ENCODE peak calls at places on chromosomes 2 and 18, in six cellular contexts. A is gastrocnemius medialis, S is keratinocyte, O is BE2C, T is heart right ventricle, X is body of pancreas. D is an unnamed sample. For H3K4me1, the result is how much of the 10 kb centered on the place peaks cover.

GRCh38 chr2:237542001-237542704 is 24.2 kb upstream of the PRLH start:
- DNase-seq in A (no peak), S (no peak), O (no peak), T (no peak), X (no peak), D (no peak)

GRCh38 chr2:113200736-113201490 is 27.1 kb downstream of the PSD4 start:
- DNase-seq in A (no peak), S (no peak), O (no peak), T (no peak), X (no peak), D (no peak)

GRCh38 chr2:158668394-158668793 is 126.7 kb upstream of the DAPL1 start:
- DNase-seq in A (no peak), S (no peak), O (no peak), T (no peak), X (no peak), D (no peak)

GRCh38 chr2:74778381-74779371 is 55.3 kb upstream of the HK2 start:
- DNase-seq in A (no peak), S (no peak), O (peak), T (no peak), X (no peak), D (no peak)

GRCh38 chr2:108330971-108331370 is 42.3 kb downstream of the SULT1C2 start:
- DNase-seq in A (no peak), S (no peak), O (no peak), T (peak), X (no peak), D (no peak)

GRCh38 chr2:204972161-204972560 is 426.9 kb downstream of the PARD3B start:
- DNase-seq in A (no peak), S (no peak), O (no peak), T (no peak), X (no peak), D (no peak)

GRCh38 chr2:163887182-163887581 is 151.4 kb upstream of the FIGN start:
- DNase-seq in A (no peak), S (no peak), O (no peak), T (no peak), X (no peak), D (no peak)

GRCh38 chr2:178273787-178274360 is 79.6 kb downstream of the OSBPL6 start:
- DNase-seq in A (no peak), S (no peak), O (no peak), T (no peak), X (no peak), D (no peak)

GRCh38 chr18:32057624-32058165 is 34.0 kb upstream of the RNF138 start:
- DNase-seq in A (no peak), S (no peak), O (no peak), T (no peak), X (no peak), D (no peak)

GRCh38 chr2:8522682-8523081 is 159.2 kb upstream of the ID2 start:
- DNase-seq in A (no peak), S (no peak), O (no peak), T (no peak), X (no peak), D (no peak)

GRCh38 chr18:67483952-67484351 is 32.6 kb downstream of the DSEL start:
- DNase-seq in A (no peak), S (no peak), O (no peak), T (no peak), X (no peak), D (no peak)

GRCh38 chr18:56021136-56021813 is 433.3 kb upstream of the TCF4 start:
- DNase-seq in A (no peak), S (no peak), O (no peak), T (no peak), X (no peak), D (no peak)

GRCh38 chr2:196413821-196414274 is 225.7 kb upstream of the CCDC150 start:
- DNase-seq in A (no peak), S (no peak), O (no peak), T (peak), X (no peak), D (no peak)

GRCh38 chr2:132373391-132374135 is 43.0 kb upstream of the GPR39 start:
- DNase-seq in A (no peak), S (no peak), O (no peak), T (no peak), X (no peak), D (peak)

GRCh38 chr2:47016172-47016913 is 100.7 kb upstream of the MCFD2 start:
- DNase-seq in A (peak), S (no peak), O (no peak), T (no peak), X (no peak), D (peak)

GRCh38 chr2:237561221-237561620 is 5.2 kb upstream of the PRLH start:
- DNase-seq in A (no peak), S (no peak), O (no peak), T (no peak), X (no peak), D (no peak)

GRCh38 chr2:172586255-172586891 is 30.5 kb downstream of the PDK1 start:
- DNase-seq in A (no peak), S (no peak), O (no peak), T (no peak), X (no peak), D (no peak)

GRCh38 chr2:1799174-1799573 is 54.9 kb upstream of the PXDN start:
- DNase-seq in A (no peak), S (no peak), O (no peak), T (no peak), X (no peak), D (no peak)

GRCh38 chr2:237721828-237722227 is 76.8 kb upstream of the RBM44 start:
- DNase-seq in A (no peak), S (no peak), O (no peak), T (no peak), X (no peak), D (no peak)

GRCh38 chr2:99971326-99971965 is 170.9 kb downstream of the AFF3 start:
- DNase-seq in A (no peak), S (no peak), O (no peak), T (no peak), X (no peak), D (no peak)

GRCh38 chr2:158542577-158542976 is 85.8 kb downstream of the PKP4 start:
- DNase-seq in A (no peak), S (no peak), O (no peak), T (no peak), X (no peak), D (no peak)

GRCh38 chr2:25558262-25558661 is 115.1 kb downstream of the DTNB start:
- DNase-seq in A (no peak), S (no peak), O (no peak), T (no peak), X (no peak), D (no peak)

GRCh38 chr2:236688563-236689392 is 119.2 kb downstream of the ACKR3 start:
- DNase-seq in A (no peak), S (no peak), O (peak), T (peak), X (no peak), D (no peak)

GRCh38 chr2:33726415-33726814 is 127.3 kb upstream of the FAM98A start:
- DNase-seq in A (no peak), S (no peak), O (no peak), T (no peak), X (no peak), D (no peak)

GRCh38 chr2:37068671-37069070 is 15.5 kb downstream of the HEATR5B start:
- DNase-seq in A (no peak), S (no peak), O (no peak), T (no peak), X (no peak), D (no peak)

GRCh38 chr2:18903750-18904149 is 314.4 kb upstream of the NT5C1B start:
- DNase-seq in A (no peak), S (no peak), O (no peak), T (no peak), X (no peak), D (peak)

GRCh38 chr2:46306988-46307655 is 9.9 kb downstream of the EPAS1 start:
- DNase-seq in A (no peak), S (no peak), O (no peak), T (peak), X (no peak), D (peak)

GRCh38 chr2:145744541-145745386 is 1224.8 kb upstream of the ZEB2 start:
- DNase-seq in A (no peak), S (no peak), O (no peak), T (no peak), X (no peak), D (no peak)

GRCh38 chr2:195647302-195647701 is 9.7 kb upstream of the SLC39A10 start:
- DNase-seq in A (no peak), S (no peak), O (no peak), T (no peak), X (no peak), D (no peak)

GRCh38 chr2:217951091-217951490 is 51.7 kb downstream of the TNS1 start:
- DNase-seq in A (no peak), S (no peak), O (no peak), T (no peak), X (no peak), D (no peak)

GRCh38 chr18:11751305-11752115 is 62.4 kb downstream of the GNAL start:
- DNase-seq in A (no peak), S (no peak), O (no peak), T (no peak), X (no peak), D (no peak)

GRCh38 chr2:9678554-9678953 is 47.8 kb upstream of the YWHAQ start:
- DNase-seq in A (no peak), S (no peak), O (no peak), T (no peak), X (no peak), D (no peak)
- H3K4me1 ChIP-seq in A (under half), S (under half), O (under half), T (under half), X (under half), D (under half)

GRCh38 chr2:141766225-141766624 is 364.6 kb downstream of the LRP1B start:
- DNase-seq in A (no peak), S (no peak), O (no peak), T (no peak), X (no peak), D (no peak)

GRCh38 chr2:141770511-141770910 is 360.3 kb downstream of the LRP1B start:
- DNase-seq in A (no peak), S (no peak), O (no peak), T (no peak), X (no peak), D (no peak)

GRCh38 chr2:141767051-141767450 is 363.8 kb downstream of the LRP1B start:
- DNase-seq in A (no peak), S (no peak), O (no peak), T (no peak), X (no peak), D (peak)
- H3K4me1 ChIP-seq in A (under half), S (under half), O (under half), T (under half), X (under half), D (under half)

GRCh38 chr2:61419570-61419969 is 51.3 kb downstream of the USP34 start:
- DNase-seq in A (no peak), S (no peak), O (no peak), T (no peak), X (no peak), D (no peak)

GRCh38 chr2:61420986-61421546 is 49.8 kb downstream of the USP34 start:
- DNase-seq in A (no peak), S (no peak), O (no peak), T (no peak), X (no peak), D (no peak)

GRCh38 chr2:61421611-61422010 is 49.3 kb downstream of the USP34 start:
- DNase-seq in A (no peak), S (no peak), O (no peak), T (no peak), X (no peak), D (no peak)

GRCh38 chr2:61416871-61417645 is 53.8 kb downstream of the USP34 start:
- DNase-seq in A (no peak), S (no peak), O (no peak), T (no peak), X (no peak), D (no peak)

GRCh38 chr2:61419129-61419528 is 51.8 kb downstream of the USP34 start:
- DNase-seq in A (no peak), S (no peak), O (no peak), T (no peak), X (no peak), D (no peak)
- H3K4me1 ChIP-seq in A (under half), S (under half), O (under half), T (half or more), X (under half), D (under half)

DNA sequence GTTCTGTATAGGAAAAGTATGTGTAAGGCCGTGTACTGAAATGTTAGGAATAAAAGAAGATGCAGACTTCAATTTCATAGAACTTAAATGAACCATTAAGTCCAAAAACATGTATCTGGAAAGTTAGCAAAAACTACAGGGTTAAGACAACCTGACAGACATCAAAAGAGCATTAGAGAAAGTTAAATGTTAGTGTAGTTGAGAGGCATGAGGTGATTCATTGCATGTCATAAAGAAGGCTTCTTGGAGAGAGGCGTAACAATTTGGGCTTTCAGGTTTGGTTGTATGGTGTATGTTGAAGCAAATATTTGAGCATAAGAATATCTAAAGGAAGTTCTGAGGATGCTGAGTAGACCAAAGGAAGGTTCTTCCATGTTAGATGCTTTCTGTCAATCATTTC is 6.3 kb downstream of the EPC2 start:
- DNase-seq in A (no peak), S (no peak), O (no peak), T (no peak), X (no peak), D (no peak)
- H3K4me1 ChIP-seq in A (half or more), S (under half), O (under half), T (half or more), X (under half), D (under half)

DNA sequence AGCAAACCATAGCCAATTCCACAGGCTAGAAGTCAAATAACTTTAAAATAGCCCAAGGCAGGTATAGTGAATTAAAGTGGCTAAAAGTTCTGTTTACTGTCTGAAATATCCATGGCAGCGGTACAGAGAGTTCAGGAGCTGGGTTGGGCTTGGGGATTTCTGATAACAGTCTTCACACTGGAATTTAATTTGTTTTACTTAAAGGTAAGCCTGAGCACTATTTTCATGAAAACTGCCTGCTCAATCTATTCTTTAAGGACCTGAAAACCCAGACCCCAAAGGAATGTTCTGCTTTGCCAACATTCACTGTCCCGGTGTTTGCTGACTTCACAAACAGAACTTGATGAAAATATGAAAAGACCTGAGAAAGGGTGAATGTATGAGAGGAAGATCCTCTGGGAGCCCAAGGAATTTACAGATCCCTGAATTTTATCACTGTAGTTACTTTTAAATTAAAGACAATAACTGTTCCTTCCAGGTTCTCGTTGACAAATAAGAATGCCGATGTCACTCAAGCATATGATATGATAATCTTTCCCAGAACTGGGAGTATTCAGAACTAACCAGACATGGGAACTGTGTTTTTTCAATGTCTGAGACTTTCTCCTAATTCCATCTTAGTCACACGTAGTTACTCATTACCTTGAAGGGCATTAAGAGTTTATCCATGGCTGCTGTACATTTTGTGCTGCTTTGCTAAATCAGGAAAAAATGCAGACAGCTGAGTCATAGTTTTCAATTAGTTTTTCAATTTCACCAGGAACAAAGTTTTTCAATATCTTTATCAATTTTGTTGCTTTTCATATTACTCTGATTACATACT is 28.3 kb upstream of the ITGB6 start:
- DNase-seq in A (no peak), S (no peak), O (no peak), T (no peak), X (no peak), D (no peak)
- H3K4me1 ChIP-seq in A (half or more), S (half or more), O (under half), T (under half), X (under half), D (half or more)

GRCh38 chr2:43343573-43344304 is 117.3 kb upstream of the ZFP36L2 start:
- DNase-seq in A (peak), S (no peak), O (no peak), T (peak), X (peak), D (no peak)

GRCh38 chr2:43340066-43340465 is 113.7 kb upstream of the ZFP36L2 start:
- DNase-seq in A (no peak), S (no peak), O (no peak), T (no peak), X (no peak), D (no peak)

GRCh38 chr2:43344911-43345373 is 118.5 kb upstream of the ZFP36L2 start:
- DNase-seq in A (no peak), S (no peak), O (no peak), T (no peak), X (no peak), D (no peak)

GRCh38 chr2:43340945-43341356 is 114.5 kb upstream of the ZFP36L2 start:
- DNase-seq in A (no peak), S (no peak), O (no peak), T (no peak), X (no peak), D (peak)

GRCh38 chr2:43341959-43342757 is 115.8 kb upstream of the ZFP36L2 start:
- DNase-seq in A (no peak), S (no peak), O (no peak), T (no peak), X (no peak), D (no peak)
- H3K4me1 ChIP-seq in A (half or more), S (under half), O (under half), T (half or more), X (under half), D (under half)

GRCh38 chr18:48949606-48950535 is 894 bp downstream of the SMAD7 start:
- DNase-seq in A (no peak), S (no peak), O (peak), T (no peak), X (peak), D (peak)
- H3K4me1 ChIP-seq in A (half or more), S (under half), O (under half), T (half or more), X (under half), D (half or more)

D was measured in PC-9.